ENCODE peak calls at places on chromosomes 13 and 19, in six cellular contexts. One of them, this sample, is unnamed.

GRCh38 chr13:50519866-50520265 is 323.6 kb downstream of the DLEU7 start:
- DNase-seq in stimulated activated CD4-positive, alpha-beta T cell treated with anti-CD3 and anti-CD28 coated beads, Interleukin-15, amount 100 ng/mL, for 1 hour: no peak
- DNase-seq in NCI-H774: no peak
- DNase-seq in T-helper 17 cell: no peak
- DNase-seq in progenitor cell of endocrine pancreas: no peak
- DNase-seq in foreskin fibroblast: no peak
- DNase-seq in this sample: no peak

GRCh38 chr19:46919324-46919723 is 58.5 kb downstream of the ARHGAP35 start:
- DNase-seq in stimulated activated CD4-positive, alpha-beta T cell treated with anti-CD3 and anti-CD28 coated beads, Interleukin-15, amount 100 ng/mL, for 1 hour: no peak
- DNase-seq in NCI-H774: no peak
- DNase-seq in T-helper 17 cell: no peak
- DNase-seq in progenitor cell of endocrine pancreas: no peak
- DNase-seq in foreskin fibroblast: peak
- DNase-seq in this sample: no peak

GRCh38 chr19:2503521-2504109 is 27.7 kb downstream of the GADD45B start:
- DNase-seq in stimulated activated CD4-positive, alpha-beta T cell treated with anti-CD3 and anti-CD28 coated beads, Interleukin-15, amount 100 ng/mL, for 1 hour: peak
- DNase-seq in NCI-H774: no peak
- DNase-seq in T-helper 17 cell: peak
- DNase-seq in progenitor cell of endocrine pancreas: no peak
- DNase-seq in foreskin fibroblast: peak
- DNase-seq in this sample: peak

GRCh38 chr19:16285769-16286564 is 38.7 kb upstream of the KLF2 start:
- DNase-seq in stimulated activated CD4-positive, alpha-beta T cell treated with anti-CD3 and anti-CD28 coated beads, Interleukin-15, amount 100 ng/mL, for 1 hour: no peak
- DNase-seq in NCI-H774: no peak
- DNase-seq in T-helper 17 cell: no peak
- DNase-seq in progenitor cell of endocrine pancreas: no peak
- DNase-seq in foreskin fibroblast: peak
- DNase-seq in this sample: no peak

GRCh38 chr19:12374026-12374425 is 8.5 kb upstream of the ZNF442 start:
- DNase-seq in stimulated activated CD4-positive, alpha-beta T cell treated with anti-CD3 and anti-CD28 coated beads, Interleukin-15, amount 100 ng/mL, for 1 hour: no peak
- DNase-seq in NCI-H774: no peak
- DNase-seq in T-helper 17 cell: no peak
- DNase-seq in progenitor cell of endocrine pancreas: no peak
- DNase-seq in foreskin fibroblast: no peak
- DNase-seq in this sample: no peak

GRCh38 chr19:11722414-11722813 is 16.3 kb downstream of the ZNF823 start:
- DNase-seq in stimulated activated CD4-positive, alpha-beta T cell treated with anti-CD3 and anti-CD28 coated beads, Interleukin-15, amount 100 ng/mL, for 1 hour: no peak
- DNase-seq in NCI-H774: no peak
- DNase-seq in T-helper 17 cell: no peak
- DNase-seq in progenitor cell of endocrine pancreas: no peak
- DNase-seq in foreskin fibroblast: no peak
- DNase-seq in this sample: no peak

GRCh38 chr13:42119875-42120274 is 71.4 kb downstream of the DGKH start:
- DNase-seq in stimulated activated CD4-positive, alpha-beta T cell treated with anti-CD3 and anti-CD28 coated beads, Interleukin-15, amount 100 ng/mL, for 1 hour: no peak
- DNase-seq in NCI-H774: no peak
- DNase-seq in T-helper 17 cell: no peak
- DNase-seq in progenitor cell of endocrine pancreas: no peak
- DNase-seq in foreskin fibroblast: no peak
- DNase-seq in this sample: no peak

GRCh38 chr13:111076156-111077013 is 38.7 kb upstream of the ARHGEF7 start:
- DNase-seq in stimulated activated CD4-positive, alpha-beta T cell treated with anti-CD3 and anti-CD28 coated beads, Interleukin-15, amount 100 ng/mL, for 1 hour: no peak
- DNase-seq in NCI-H774: no peak
- DNase-seq in T-helper 17 cell: no peak
- DNase-seq in progenitor cell of endocrine pancreas: no peak
- DNase-seq in foreskin fibroblast: no peak
- DNase-seq in this sample: no peak

GRCh38 chr13:24271611-24272451 is 37.5 kb upstream of the C1QTNF9 start:
- DNase-seq in stimulated activated CD4-positive, alpha-beta T cell treated with anti-CD3 and anti-CD28 coated beads, Interleukin-15, amount 100 ng/mL, for 1 hour: no peak
- DNase-seq in NCI-H774: no peak
- DNase-seq in T-helper 17 cell: peak
- DNase-seq in progenitor cell of endocrine pancreas: no peak
- DNase-seq in foreskin fibroblast: peak
- DNase-seq in this sample: peak

GRCh38 chr13:73684286-73684685 is 449.9 kb downstream of the KLF12 start:
- DNase-seq in stimulated activated CD4-positive, alpha-beta T cell treated with anti-CD3 and anti-CD28 coated beads, Interleukin-15, amount 100 ng/mL, for 1 hour: no peak
- DNase-seq in NCI-H774: no peak
- DNase-seq in T-helper 17 cell: no peak
- DNase-seq in progenitor cell of endocrine pancreas: no peak
- DNase-seq in foreskin fibroblast: no peak
- DNase-seq in this sample: no peak

GRCh38 chr13:113157929-113158747 is at the start of gene PROZ:
- DNase-seq in stimulated activated CD4-positive, alpha-beta T cell treated with anti-CD3 and anti-CD28 coated beads, Interleukin-15, amount 100 ng/mL, for 1 hour: no peak
- DNase-seq in NCI-H774: no peak
- DNase-seq in T-helper 17 cell: no peak
- DNase-seq in progenitor cell of endocrine pancreas: no peak
- DNase-seq in foreskin fibroblast: no peak
- DNase-seq in this sample: no peak

GRCh38 chr13:83485101-83485500 is 397.2 kb downstream of the SLITRK1 start:
- DNase-seq in stimulated activated CD4-positive, alpha-beta T cell treated with anti-CD3 and anti-CD28 coated beads, Interleukin-15, amount 100 ng/mL, for 1 hour: no peak
- DNase-seq in NCI-H774: no peak
- DNase-seq in T-helper 17 cell: no peak
- DNase-seq in progenitor cell of endocrine pancreas: no peak
- DNase-seq in foreskin fibroblast: no peak
- DNase-seq in this sample: no peak

This sample was measured in upper lobe of left lung.